ENCODE peak calls at places on chromosome 13, in ten cellular contexts. G, X, M, U, Z, T, R, O, W and L are unnamed samples.

GRCh38 chr13:105721056-105721455 is 814.4 kb downstream of the EFNB2 start:
- DNase-seq in U (peak; percentile 53), R (peak; percentile 43), X (no peak), O (no peak), T (peak; percentile 85), Z (peak; percentile 6), W (no peak), M (no peak), G (no peak), L (no peak)

GRCh38 chr13:78603240-78603947 is at the start of gene POU4F1:
- DNase-seq in M (no peak), X (no peak), U (no peak), O (no peak), W (peak; percentile 71), G (peak; percentile 71), Z (no peak), R (no peak), T (no peak), L (no peak)

GRCh38 chr13:29847501-29847983 is 2.9 kb downstream of the UBL3 start:
- DNase-seq in T (peak; percentile 59), U (peak; percentile 24), M (no peak), X (peak; percentile 36), G (no peak), O (no peak), R (peak; percentile 65), Z (peak; percentile 56), W (peak; percentile 35), L (no peak)

GRCh38 chr13:98513837-98514236 is 63.1 kb downstream of the STK24 start:
- DNase-seq in T (no peak), O (no peak), G (no peak), X (no peak), W (no peak), R (no peak), M (no peak), U (no peak), Z (no peak), L (no peak)

GRCh38 chr13:39760521-39760920 is 105.1 kb downstream of the COG6 start:
- DNase-seq in X (no peak), M (no peak), T (no peak), R (no peak), U (no peak), G (no peak), O (no peak), W (no peak), Z (no peak), L (no peak)

GRCh38 chr13:43445651-43446050 is 341.1 kb downstream of the ENOX1 start:
- DNase-seq in W (no peak), R (no peak), O (no peak), X (no peak), U (no peak), G (no peak), T (no peak), M (no peak), Z (no peak), L (no peak)

GRCh38 chr13:99331881-99332293 is 24.7 kb upstream of the GPR183 start:
- DNase-seq in X (no peak), R (peak; percentile 18), O (no peak), Z (no peak), T (no peak), W (no peak), G (no peak), U (no peak), M (no peak), L (no peak)

GRCh38 chr13:32468502-32469147 is 40.7 kb upstream of the N4BP2L1 start:
- DNase-seq in W (no peak), M (no peak), G (no peak), X (no peak), Z (no peak), U (no peak), R (no peak), O (no peak), T (no peak), L (no peak)

GRCh38 chr13:77698211-77699058 is 948 bp downstream of the SLAIN1 start:
- DNase-seq in R (no peak), T (no peak), M (no peak), Z (peak; percentile 3), X (no peak), G (peak; percentile 61), W (peak; percentile 63), O (peak; percentile 37), U (no peak), L (no peak)

GRCh38 chr13:49503951-49504350 is 8.2 kb downstream of the PHF11 start:
- DNase-seq in T (peak; percentile 34), Z (peak; percentile 40), R (no peak), M (no peak), X (no peak), U (no peak), W (no peak), O (no peak), G (no peak), L (no peak)

GRCh38 chr13:65497265-65497664 is 1732.9 kb downstream of the PCDH9 start:
- DNase-seq in X (no peak), M (no peak), O (no peak), W (no peak), R (peak; percentile 53), U (peak; percentile 38), T (peak; percentile 30), G (no peak), Z (peak; percentile 40), L (no peak)

DNA sequence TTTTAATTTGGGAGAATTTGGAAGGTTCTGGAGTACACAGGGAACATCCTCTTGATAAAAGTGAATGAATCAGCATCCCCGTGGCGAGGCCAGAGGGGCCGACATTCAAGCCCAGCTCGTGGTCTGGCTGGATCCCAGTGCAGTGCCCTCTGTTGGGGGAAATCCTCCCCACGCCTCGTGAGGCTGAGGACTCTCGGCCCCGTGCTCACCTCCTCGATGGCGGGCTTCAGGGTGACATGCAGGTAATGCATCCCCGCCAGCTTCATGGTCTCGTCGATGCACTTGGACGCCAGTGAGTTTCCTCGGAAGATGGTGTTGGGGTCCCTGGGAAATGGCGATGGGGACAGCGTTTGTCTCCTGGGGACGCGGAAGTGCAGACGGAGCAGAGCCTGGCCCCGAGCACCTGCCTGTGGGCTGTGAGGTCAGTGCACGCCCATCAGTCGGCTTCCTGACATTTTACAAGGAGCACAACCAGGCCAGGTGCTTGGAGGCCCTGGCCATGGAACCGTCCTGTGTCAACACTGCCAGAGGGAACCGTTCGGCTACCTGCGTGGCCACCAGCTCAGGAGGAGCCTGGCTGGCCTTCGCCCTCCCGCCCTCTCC is 43.3 kb upstream of the C13orf46 start:
- DNase-seq in U (peak; percentile 28), W (no peak), G (no peak), M (no peak), Z (peak; percentile 28), X (no peak), T (peak; percentile 48), O (no peak), R (peak; percentile 55), L (no peak)
- TF ChIP-seq CTCF in U (peak; percentile 61), W (peak; percentile 45), G (no peak), M (no peak), Z (peak; percentile 15), X (no peak), T (peak; percentile 56), O (no peak), R (peak; percentile 51), L (no peak)

DNA sequence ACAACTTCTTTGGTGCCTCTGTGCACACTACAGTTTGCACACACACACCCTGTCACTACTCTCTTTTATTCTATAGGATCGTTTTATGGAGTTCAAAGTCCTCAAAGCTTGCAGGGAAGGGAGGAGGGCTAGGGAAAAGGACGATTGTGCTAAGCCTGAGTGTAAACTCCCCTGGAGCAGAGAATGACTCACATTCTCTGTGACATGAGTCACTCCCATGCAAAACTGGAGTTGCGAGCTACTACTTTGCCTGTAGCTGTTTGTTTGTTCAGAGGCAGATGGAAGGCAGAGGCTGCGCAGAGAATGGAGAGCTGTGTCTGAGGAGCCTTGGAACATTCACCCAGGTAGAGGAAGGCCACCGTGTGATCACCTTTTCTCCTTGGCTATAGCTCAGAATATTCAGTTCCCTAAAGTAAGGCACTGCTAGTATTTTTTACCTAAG is 80.5 kb upstream of the MBNL2 start:
- DNase-seq in W (peak; percentile 20), X (peak; percentile 67), G (no peak), M (no peak), T (peak; percentile 89), U (peak; percentile 89), Z (peak; percentile 73), O (peak; percentile 62), R (peak; percentile 87), L (peak; percentile 38)
- H3K4me3 ChIP-seq in W (no peak overlapping the region), X (no peak overlapping the region), G (peak overlapping the region; percentile 48), M (no peak overlapping the region), T (peak overlapping the region; percentile 10), U (no peak overlapping the region), Z (peak overlapping the region; percentile 32), O (no peak overlapping the region), R (no peak overlapping the region), L (no peak overlapping the region)

GRCh38 chr13:59514316-59514715 is 649.4 kb downstream of the DIAPH3 start:
- DNase-seq in U (no peak), R (no peak), X (no peak), G (no peak), Z (no peak), M (no peak), W (no peak), T (no peak), O (no peak), L (no peak)

GRCh38 chr13:59513686-59514085 is 650.0 kb downstream of the DIAPH3 start:
- DNase-seq in M (no peak), T (no peak), U (no peak), R (no peak), G (no peak), O (no peak), W (no peak), X (no peak), Z (no peak), L (no peak)

GRCh38 chr13:59510377-59510776 is 653.4 kb downstream of the DIAPH3 start:
- DNase-seq in G (no peak), U (no peak), W (no peak), M (no peak), R (no peak), Z (no peak), X (no peak), O (no peak), T (no peak), L (no peak)
- TF ChIP-seq CTCF in G (no peak), U (no peak), W (no peak), M (no peak), R (no peak), Z (no peak), X (no peak), O (no peak), T (no peak), L (no peak)

GRCh38 chr13:45305079-45305478 is 35.9 kb downstream of the TPT1 start:
- DNase-seq in X (no peak), G (no peak), O (no peak), Z (no peak), M (no peak), R (no peak), U (no peak), W (no peak), T (no peak), L (no peak)

GRCh38 chr13:45315520-45316167 is 25.3 kb downstream of the TPT1 start:
- DNase-seq in W (peak; percentile 23), T (no peak), G (no peak), R (no peak), Z (no peak), M (no peak), O (no peak), U (no peak), X (no peak), L (no peak)

GRCh38 chr13:45314822-45315221 is 26.2 kb downstream of the TPT1 start:
- DNase-seq in T (no peak), W (no peak), U (no peak), X (no peak), R (no peak), Z (no peak), O (no peak), G (no peak), M (no peak), L (no peak)

GRCh38 chr13:45306966-45307365 is 34.0 kb downstream of the TPT1 start:
- DNase-seq in M (no peak), T (no peak), O (no peak), G (no peak), W (no peak), X (no peak), U (no peak), R (no peak), Z (no peak), L (no peak)

GRCh38 chr13:45310341-45311138 is 30.4 kb downstream of the TPT1 start:
- DNase-seq in R (no peak), W (no peak), M (no peak), X (no peak), G (no peak), U (no peak), O (no peak), T (no peak), Z (no peak), L (no peak)
- H3K4me3 ChIP-seq in R (peak overlapping the region; percentile 34), W (peak overlapping the region; percentile 29), M (peak overlapping the region; percentile 57), X (no peak overlapping the region), G (peak overlapping the region; percentile 62), U (no peak overlapping the region), O (no peak overlapping the region), T (no peak overlapping the region), Z (peak overlapping the region; percentile 23), L (peak overlapping the region; percentile 40)